ENCODE peak calls at places on chromosomes 1 and 21, in seven cellular contexts. M is ascending aorta; Y is endothelial cell; S is A673; W is CD4-positive, alpha-beta T cell; E is psoas muscle; H is HFFc6. V is an unnamed sample.

GRCh38 chr1:22137006-22137720 is 5.7 kb downstream of the WNT4 start:
- DNase-seq in M (no peak), Y (no peak), S (no peak), W (no peak), E (peak), H (no peak), V (no peak)

GRCh38 chr1:8026976-8027747 is 1.1 kb upstream of the ERRFI1 start:
- DNase-seq in M (peak), Y (no peak), S (no peak), W (no peak), E (peak), H (no peak), V (peak)

GRCh38 chr1:229271448-229272120 is 673 bp downstream of the RAB4A start:
- DNase-seq in M (no peak), Y (no peak), S (peak), W (no peak), E (no peak), H (no peak), V (peak)

GRCh38 chr1:33237579-33237978 is 18.7 kb upstream of the ZNF362 start:
- DNase-seq in M (no peak), Y (no peak), S (no peak), W (no peak), E (no peak), H (no peak), V (no peak)

GRCh38 chr1:8443558-8444194 is 125.8 kb downstream of the SLC45A1 start:
- DNase-seq in M (no peak), Y (no peak), S (peak), W (no peak), E (no peak), H (no peak), V (peak)

GRCh38 chr1:78650114-78650513 is 483 bp downstream of the IFI44 start:
- DNase-seq in M (no peak), Y (no peak), S (peak), W (no peak), E (no peak), H (no peak), V (no peak)

GRCh38 chr1:207304710-207305151 is 16.7 kb upstream of the CD55 start:
- DNase-seq in M (no peak), Y (no peak), S (no peak), W (no peak), E (no peak), H (no peak), V (peak)

GRCh38 chr1:181140398-181140797 is 51.9 kb downstream of the IER5 start:
- DNase-seq in M (no peak), Y (no peak), S (no peak), W (no peak), E (no peak), H (peak), V (peak)

GRCh38 chr1:60387175-60387574 is 313.6 kb upstream of the C1orf87 start:
- DNase-seq in M (no peak), Y (no peak), S (no peak), W (no peak), E (no peak), H (no peak), V (no peak)

GRCh38 chr1:112267929-112268328 is 128.1 kb upstream of the CTTNBP2NL start:
- DNase-seq in M (no peak), Y (no peak), S (no peak), W (no peak), E (peak), H (no peak), V (no peak)

GRCh38 chr1:210654176-210654786 is 325.6 kb downstream of the HHAT start:
- DNase-seq in M (no peak), Y (no peak), S (peak), W (no peak), E (no peak), H (peak), V (no peak)

GRCh38 chr1:154154534-154155181 is at the start of gene NUP210L:
- DNase-seq in M (peak), Y (peak), S (no peak), W (no peak), E (peak), H (no peak), V (no peak)

GRCh38 chr1:99700020-99700419 is 54.1 kb downstream of the PALMD start:
- DNase-seq in M (no peak), Y (no peak), S (no peak), W (no peak), E (no peak), H (no peak), V (no peak)

GRCh38 chr21:38365521-38365920 is 108.7 kb downstream of the KCNJ15 start:
- DNase-seq in M (no peak), Y (no peak), S (no peak), W (no peak), E (no peak), H (no peak), V (no peak)

GRCh38 chr1:5455056-5455455 is 537.2 kb downstream of the NPHP4 start:
- DNase-seq in M (no peak), Y (no peak), S (no peak), W (no peak), E (no peak), H (no peak), V (no peak)

GRCh38 chr1:111369177-111369576 is 58.4 kb downstream of the OVGP1 start:
- DNase-seq in M (no peak), Y (no peak), S (no peak), W (no peak), E (no peak), H (no peak), V (peak)

GRCh38 chr1:7590426-7590790 is 180.7 kb upstream of the VAMP3 start:
- DNase-seq in M (no peak), Y (no peak), S (no peak), W (no peak), E (no peak), H (no peak), V (no peak)

GRCh38 chr1:175597969-175598765 is 145.2 kb downstream of the TNR start:
- DNase-seq in M (no peak), Y (no peak), S (no peak), W (no peak), E (no peak), H (peak), V (peak)

GRCh38 chr1:240304466-240304865 is 212.8 kb downstream of the FMN2 start:
- DNase-seq in M (no peak), Y (no peak), S (no peak), W (no peak), E (no peak), H (no peak), V (no peak)

GRCh38 chr1:170351368-170351946 is 180.5 kb upstream of the GORAB start:
- DNase-seq in M (no peak), Y (no peak), S (no peak), W (no peak), E (no peak), H (no peak), V (no peak)

GRCh38 chr1:37797750-37798345 is 4.2 kb downstream of the MANEAL start:
- DNase-seq in M (no peak), Y (no peak), S (no peak), W (no peak), E (no peak), H (peak), V (no peak)

GRCh38 chr1:39230261-39231190 is 26.0 kb downstream of the MACF1 start:
- DNase-seq in M (no peak), Y (no peak), S (no peak), W (no peak), E (no peak), H (peak), V (no peak)

GRCh38 chr1:235917267-235917811 is 50.6 kb upstream of the LYST start:
- DNase-seq in M (peak), Y (no peak), S (peak), W (peak), E (peak), H (peak), V (peak)

GRCh38 chr1:235503333-235504121 is 725 bp downstream of the B3GALNT2 start:
- DNase-seq in M (peak), Y (peak), S (peak), W (no peak), E (peak), H (peak), V (peak)

GRCh38 chr1:203999618-204000017 is 73.3 kb upstream of the SOX13 start:
- DNase-seq in M (no peak), Y (no peak), S (no peak), W (no peak), E (no peak), H (no peak), V (no peak)
- TF ChIP-seq CTCF in M (no peak), Y (no peak), S (no peak), W (no peak), E (no peak), H (no peak), V (no peak)

GRCh38 chr1:231337043-231337471 is 595 bp downstream of the EXOC8 start:
- DNase-seq in M (peak), Y (no peak), S (no peak), W (no peak), E (no peak), H (no peak), V (no peak)

GRCh38 chr1:231340328-231341013 is 2.4 kb downstream of the SPRTN start:
- DNase-seq in M (no peak), Y (no peak), S (no peak), W (no peak), E (no peak), H (no peak), V (peak)

GRCh38 chr1:231335663-231336602 is 1.7 kb downstream of the EXOC8 start:
- DNase-seq in M (no peak), Y (no peak), S (no peak), W (no peak), E (peak), H (no peak), V (peak)

GRCh38 chr1:231337472-231338269 is at the start of gene EXOC8:
- DNase-seq in M (peak), Y (peak), S (peak), W (peak), E (peak), H (peak), V (peak)

DNA sequence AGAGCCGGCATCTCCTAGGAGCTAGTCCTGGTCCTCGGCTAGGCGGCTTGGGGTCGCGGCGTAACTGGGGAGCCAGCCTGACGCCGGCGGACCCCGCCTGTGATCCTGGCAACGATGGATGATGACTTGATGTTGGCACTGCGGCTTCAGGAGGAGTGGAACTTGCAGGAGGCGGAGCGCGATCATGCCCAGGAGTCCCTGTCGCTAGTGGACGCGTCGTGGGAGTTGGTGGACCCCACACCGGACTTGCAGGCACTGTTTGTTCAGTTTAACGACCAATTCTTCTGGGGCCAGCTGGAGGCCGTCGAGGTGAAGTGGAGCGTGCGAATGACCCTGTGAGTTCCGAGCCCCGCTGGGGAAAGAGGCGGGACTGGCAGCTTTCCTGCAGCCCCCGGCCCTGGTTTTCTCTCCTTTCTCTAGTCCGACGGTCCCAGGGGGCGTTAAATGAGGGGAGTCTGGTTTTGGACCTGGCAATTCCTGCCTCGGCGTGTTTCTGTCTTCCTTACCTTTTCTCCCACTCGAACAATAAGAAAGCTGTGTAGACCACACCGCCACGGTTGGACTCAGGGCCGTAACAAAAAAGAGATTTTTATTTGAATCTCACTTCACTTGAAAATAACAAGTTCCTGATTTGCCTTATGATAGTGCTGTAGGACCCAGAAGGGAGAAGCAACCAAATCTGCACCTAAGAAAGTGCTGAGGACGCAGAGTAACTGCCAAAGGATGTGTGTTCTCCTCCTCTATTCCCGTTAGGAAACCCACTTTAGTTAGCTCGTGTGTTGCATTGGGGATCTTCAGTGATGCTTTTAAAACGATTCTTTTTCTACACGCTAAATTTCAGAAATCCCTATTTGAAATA is at the start of gene SPRTN:
- DNase-seq in M (no peak), Y (no peak), S (peak), W (no peak), E (no peak), H (no peak), V (peak)
- TF ChIP-seq CTCF in M (no peak), Y (no peak), S (no peak), W (peak), E (no peak), H (no peak), V (no peak)

DNA sequence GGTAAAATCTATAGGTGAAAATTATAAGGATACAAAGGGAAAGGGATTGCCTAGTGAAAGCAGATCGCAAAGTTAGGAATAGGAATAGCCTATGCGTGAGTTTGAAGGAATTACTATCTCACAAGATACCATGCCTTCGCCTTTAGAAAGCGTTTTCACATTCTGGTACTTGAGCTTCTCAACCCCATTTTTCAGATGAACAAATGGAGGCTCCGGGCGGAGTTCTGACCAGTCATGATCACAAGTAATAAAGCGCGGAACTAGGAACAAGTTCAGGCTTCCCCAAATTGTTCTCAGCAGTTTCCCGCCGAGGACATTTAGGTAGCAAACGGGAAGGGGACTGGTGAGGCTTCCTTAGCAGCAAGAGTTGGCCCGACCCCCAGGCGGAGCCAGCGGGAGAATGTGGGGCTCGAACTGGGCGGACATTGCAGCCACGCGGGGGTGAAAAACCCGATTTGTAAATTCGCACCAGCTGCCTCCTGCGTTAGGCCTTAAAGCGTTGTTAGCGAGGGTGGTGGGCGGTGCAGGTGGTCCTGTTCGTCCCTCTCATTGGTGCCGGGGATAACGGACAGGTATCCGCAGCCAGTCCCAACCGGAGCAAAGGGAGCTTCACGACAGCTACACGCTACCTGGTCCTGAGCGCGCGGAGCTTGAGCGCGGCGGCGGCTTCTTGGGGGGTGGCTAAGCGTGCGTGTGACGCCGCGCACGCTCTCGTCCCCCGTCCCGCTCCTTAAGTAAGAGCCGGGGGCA is 15.4 kb downstream of the SEMA6C start:
- DNase-seq in M (peak), Y (peak), S (peak), W (peak), E (peak), H (peak), V (no peak)
- TF ChIP-seq CTCF in M (no peak), Y (no peak), S (no peak), W (no peak), E (no peak), H (no peak), V (no peak)

DNA sequence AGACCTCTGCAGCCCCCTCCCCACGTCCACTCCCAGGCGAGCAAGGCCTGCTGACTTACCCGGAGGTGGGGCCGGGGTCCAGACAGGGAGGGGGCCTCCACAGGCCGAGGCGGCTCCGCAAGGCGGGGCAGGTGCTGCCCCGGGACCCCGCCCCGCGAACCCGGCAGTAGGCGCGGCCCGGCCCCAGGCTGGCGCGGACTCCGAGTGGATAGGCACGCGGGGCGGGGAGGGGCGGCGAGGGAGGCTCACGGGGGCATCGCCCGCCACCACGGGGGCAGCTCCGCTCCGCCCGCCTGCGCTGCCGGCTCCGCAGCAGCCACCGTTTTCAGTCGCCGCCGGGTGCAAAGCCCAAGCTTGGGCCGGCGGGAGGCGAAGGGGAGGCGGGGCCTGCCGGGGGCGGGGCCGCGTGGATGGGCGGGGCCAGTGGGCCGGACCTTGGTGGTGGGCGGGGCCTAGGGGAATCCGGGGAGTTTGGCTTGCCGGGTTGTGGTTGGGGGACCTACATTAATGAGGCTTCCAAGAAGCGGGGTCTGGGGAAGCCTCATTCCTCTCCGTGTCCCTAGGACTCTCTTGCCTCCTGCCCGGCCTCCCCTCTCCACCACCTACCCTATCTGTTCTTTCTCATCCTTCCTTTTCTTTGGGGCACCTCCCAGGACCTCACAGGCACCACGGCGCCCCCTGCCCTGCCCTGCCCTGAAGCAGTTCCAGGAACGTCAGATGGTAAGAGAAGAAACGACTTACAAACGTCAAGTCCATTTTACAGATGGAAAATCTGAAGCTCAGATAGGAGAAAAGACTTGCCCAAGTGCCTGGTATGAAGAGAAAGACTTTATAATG is at the start of gene RIMS3:
- DNase-seq in M (peak), Y (peak), S (peak), W (peak), E (peak), H (no peak), V (peak)
- TF ChIP-seq CTCF in M (no peak), Y (no peak), S (peak), W (no peak), E (no peak), H (no peak), V (peak)

GRCh38 chr1:166785987-166786386 is 53.3 kb upstream of the POGK start:
- DNase-seq in M (no peak), Y (no peak), S (no peak), W (no peak), E (no peak), H (no peak), V (no peak)
- TF ChIP-seq CTCF in M (no peak), Y (no peak), S (peak), W (no peak), E (peak), H (peak), V (peak)

GRCh38 chr1:62113505-62113904 is 81.1 kb upstream of the L1TD1 start:
- DNase-seq in M (no peak), Y (no peak), S (no peak), W (no peak), E (no peak), H (no peak), V (no peak)

GRCh38 chr1:62110198-62110817 is 84.3 kb upstream of the L1TD1 start:
- DNase-seq in M (no peak), Y (no peak), S (no peak), W (no peak), E (no peak), H (no peak), V (no peak)

GRCh38 chr1:62107923-62108322 is 86.7 kb upstream of the L1TD1 start:
- DNase-seq in M (no peak), Y (no peak), S (no peak), W (no peak), E (no peak), H (no peak), V (peak)

GRCh38 chr1:62109124-62109523 is 85.5 kb upstream of the L1TD1 start:
- DNase-seq in M (no peak), Y (no peak), S (no peak), W (no peak), E (no peak), H (no peak), V (no peak)

GRCh38 chr1:62111084-62111483 is 83.6 kb upstream of the L1TD1 start:
- DNase-seq in M (no peak), Y (no peak), S (peak), W (no peak), E (no peak), H (no peak), V (no peak)
- TF ChIP-seq CTCF in M (no peak), Y (no peak), S (peak), W (no peak), E (no peak), H (no peak), V (peak)

GRCh38 chr1:47948126-47948525 is 49.1 kb downstream of the TRABD2B start:
- DNase-seq in M (no peak), Y (peak), S (peak), W (no peak), E (no peak), H (no peak), V (no peak)
- TF ChIP-seq CTCF in M (no peak), Y (no peak), S (peak), W (no peak), E (no peak), H (no peak), V (peak)

V was measured in PC-3.